ENCODE peak calls at places on chromosomes 6 and 20, in seven cellular contexts. X, M, C, U, E, H and D are unnamed samples.

GRCh38 chr20:2993250-2993649 is 50.2 kb upstream of the GNRH2 start:
- DNase-seq in X (no peak), M (no peak), E (no peak), C (no peak), U (no peak), H (peak), D (no peak)

GRCh38 chr20:59958626-59959025 is 403 bp downstream of the CDH26 start:
- DNase-seq in M (peak), U (no peak), C (no peak), E (no peak), X (no peak), H (no peak), D (no peak)

GRCh38 chr6:33630014-33630413 is 8.9 kb downstream of the ITPR3 start:
- DNase-seq in X (no peak), H (no peak), M (no peak), E (no peak), U (no peak), C (no peak), D (no peak)

GRCh38 chr6:19865178-19865577 is 28.0 kb downstream of the ID4 start:
- DNase-seq in M (no peak), X (no peak), H (no peak), U (no peak), C (no peak), E (no peak), D (no peak)

GRCh38 chr6:17867880-17868279 is 119.6 kb downstream of the KIF13A start:
- DNase-seq in H (no peak), U (peak), M (no peak), C (no peak), X (no peak), E (no peak), D (peak)

GRCh38 chr6:108383967-108384366 is 89.1 kb downstream of the AFG1L start:
- DNase-seq in M (no peak), E (no peak), X (no peak), H (peak), C (no peak), U (no peak), D (no peak)

GRCh38 chr20:33334111-33334510 is 51.1 kb downstream of the BPIFB1 start:
- DNase-seq in M (no peak), X (no peak), U (no peak), E (no peak), H (no peak), C (no peak), D (no peak)

GRCh38 chr20:44394520-44395182 is 39.2 kb downstream of the HNF4A start:
- DNase-seq in X (no peak), M (no peak), U (no peak), H (no peak), E (no peak), C (no peak), D (no peak)

GRCh38 chr6:137570307-137570832 is 76.2 kb upstream of the OLIG3 start:
- DNase-seq in U (no peak), M (no peak), E (no peak), H (no peak), X (no peak), C (no peak), D (no peak)

GRCh38 chr6:65259080-65259479 is 447.9 kb downstream of the EYS start:
- DNase-seq in H (peak), U (peak), M (no peak), X (no peak), E (peak), C (no peak), D (peak)

GRCh38 chr20:50283922-50284810 is 93.5 kb downstream of the CEBPB start:
- DNase-seq in H (peak), E (no peak), C (no peak), M (no peak), U (peak), X (no peak), D (peak)

GRCh38 chr6:23533311-23533710 is 592.7 kb upstream of the NRSN1 start:
- DNase-seq in E (no peak), M (no peak), X (no peak), H (no peak), C (no peak), U (no peak), D (no peak)

GRCh38 chr6:137487947-137488735 is 6.1 kb downstream of the OLIG3 start:
- DNase-seq in E (peak), X (peak), M (no peak), H (no peak), C (peak), U (no peak), D (no peak)

GRCh38 chr6:125945378-125946141 is 11.0 kb upstream of the HINT3 start:
- DNase-seq in U (peak), H (peak), M (no peak), X (no peak), E (peak), C (no peak), D (peak)

GRCh38 chr20:46011631-46012482 is 3.1 kb downstream of the MMP9 start:
- DNase-seq in H (peak), U (peak), X (no peak), E (peak), C (peak), M (peak), D (no peak)

GRCh38 chr20:62824476-62825287 is 7.8 kb downstream of the COL9A3 start:
- DNase-seq in X (no peak), E (peak), M (peak), U (no peak), H (no peak), C (peak), D (no peak)

GRCh38 chr6:166244353-166245045 is 63.7 kb downstream of the PRR18 start:
- DNase-seq in H (no peak), E (no peak), M (no peak), X (no peak), U (no peak), C (no peak), D (no peak)

GRCh38 chr6:97068211-97068610 is 143.7 kb downstream of the KLHL32 start:
- DNase-seq in M (no peak), U (peak), X (peak), E (no peak), H (peak), C (no peak), D (peak)

GRCh38 chr6:92962846-92963245 is 456.5 kb downstream of the EPHA7 start:
- DNase-seq in E (no peak), X (no peak), U (no peak), H (no peak), M (no peak), C (no peak), D (no peak)

DNA sequence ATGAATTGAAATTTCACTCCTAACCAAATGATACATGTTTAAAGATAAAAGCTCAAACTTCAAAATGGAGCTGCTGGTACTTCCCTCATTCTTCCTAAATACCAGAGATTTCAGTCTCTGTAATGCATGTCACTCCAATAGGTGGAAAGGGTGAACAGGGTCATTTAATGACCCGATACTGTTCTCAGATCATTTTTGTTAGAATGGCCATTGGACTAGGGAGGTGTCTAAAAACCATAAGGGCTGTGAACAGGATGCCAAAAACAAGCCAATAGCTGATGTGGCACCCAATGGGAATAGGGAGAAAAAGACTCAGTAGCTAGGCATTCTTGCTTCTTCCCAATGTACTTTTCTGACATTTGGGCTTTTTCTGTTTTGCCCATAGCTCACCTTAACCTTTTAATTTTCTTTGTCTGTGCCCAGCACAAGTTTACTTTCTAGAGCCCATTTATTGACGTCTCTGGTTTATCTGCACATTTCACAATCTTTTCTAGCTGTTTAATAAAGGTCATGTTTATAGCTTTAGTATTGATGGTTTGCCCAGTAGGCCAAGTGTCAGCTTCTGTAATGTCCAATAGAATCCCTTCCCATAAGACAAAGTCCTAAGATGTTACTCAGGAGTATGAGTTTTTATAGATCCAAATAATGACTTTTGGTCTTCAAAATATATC is 24.2 kb upstream of the FLRT3 start:
- DNase-seq in H (no peak), C (no peak), U (no peak), E (no peak), M (no peak), X (no peak), D (no peak)
- H3K23ac ChIP-seq in H (no peak), C (no peak), U (no peak), E (no peak), M (no peak), X (no peak), D (no peak)

DNA sequence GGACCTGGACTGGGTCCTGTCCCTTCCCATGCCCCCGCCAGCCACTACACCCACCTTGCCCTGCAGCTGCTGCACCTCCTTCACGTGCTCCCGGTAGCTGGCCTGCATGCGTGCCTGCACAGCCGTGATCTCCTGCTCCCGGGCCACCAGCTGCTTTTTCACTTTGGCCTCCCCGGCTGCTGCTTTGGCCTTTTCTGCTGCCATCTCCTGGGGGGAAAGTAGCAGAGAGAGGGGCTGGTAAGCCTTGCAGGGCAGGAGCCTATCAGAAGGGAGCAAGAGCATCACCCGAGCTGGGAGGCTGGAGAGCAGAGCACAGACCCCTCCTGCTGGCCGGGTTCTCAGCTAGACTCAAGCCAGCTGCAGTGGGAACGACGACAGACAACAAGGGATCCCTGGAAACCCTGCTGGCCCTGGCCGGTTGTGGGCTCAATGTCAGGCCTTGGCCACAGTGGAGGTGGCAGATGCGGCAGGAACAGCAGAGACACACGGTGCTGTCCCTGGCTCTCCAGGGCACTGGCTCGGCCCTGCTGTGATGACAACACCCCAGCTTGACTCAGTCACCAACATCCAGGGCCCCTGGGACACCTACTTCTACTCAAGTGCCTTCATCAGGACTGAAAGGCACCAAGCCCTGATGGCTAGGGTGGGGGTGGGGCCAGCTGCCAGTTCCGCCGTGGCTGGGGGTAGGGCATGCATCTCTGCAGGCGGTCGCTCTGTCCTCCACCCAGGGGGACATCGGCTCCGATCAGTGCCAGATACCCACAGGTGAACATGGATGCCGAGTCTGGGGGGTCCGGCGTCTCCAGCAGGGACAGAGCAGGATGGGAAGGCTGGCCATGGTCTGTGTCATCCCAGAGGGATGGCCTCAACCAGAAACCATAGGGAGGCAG is 45.3 kb downstream of the RRBP1 start:
- DNase-seq in H (no peak), M (peak), C (no peak), E (peak), U (no peak), X (peak), D (no peak)
- H3K9ac ChIP-seq in H (no peak), M (no peak), C (no peak), E (no peak), U (no peak), X (peak), D (peak)

GRCh38 chr20:55437778-55438417 is 567.4 kb downstream of the CBLN4 start:
- DNase-seq in M (no peak), H (no peak), C (no peak), U (no peak), E (no peak), X (no peak), D (no peak)
- H3K23ac ChIP-seq in M (no peak), H (no peak), C (no peak), U (no peak), E (no peak), X (no peak), D (no peak)

GRCh38 chr6:42378125-42378524 is 73.6 kb downstream of the TRERF1 start:
- DNase-seq in C (no peak), X (no peak), M (no peak), E (no peak), H (no peak), U (no peak), D (no peak)

GRCh38 chr6:42381850-42382249 is 69.9 kb downstream of the TRERF1 start:
- DNase-seq in H (no peak), X (no peak), U (no peak), C (no peak), E (no peak), M (no peak), D (no peak)

GRCh38 chr6:42380208-42380979 is 71.3 kb downstream of the TRERF1 start:
- DNase-seq in C (no peak), E (no peak), H (no peak), M (no peak), U (no peak), X (no peak), D (no peak)

GRCh38 chr6:42375905-42376304 is 75.8 kb downstream of the TRERF1 start:
- DNase-seq in C (no peak), H (no peak), E (no peak), X (no peak), M (no peak), U (no peak), D (no peak)

DNA sequence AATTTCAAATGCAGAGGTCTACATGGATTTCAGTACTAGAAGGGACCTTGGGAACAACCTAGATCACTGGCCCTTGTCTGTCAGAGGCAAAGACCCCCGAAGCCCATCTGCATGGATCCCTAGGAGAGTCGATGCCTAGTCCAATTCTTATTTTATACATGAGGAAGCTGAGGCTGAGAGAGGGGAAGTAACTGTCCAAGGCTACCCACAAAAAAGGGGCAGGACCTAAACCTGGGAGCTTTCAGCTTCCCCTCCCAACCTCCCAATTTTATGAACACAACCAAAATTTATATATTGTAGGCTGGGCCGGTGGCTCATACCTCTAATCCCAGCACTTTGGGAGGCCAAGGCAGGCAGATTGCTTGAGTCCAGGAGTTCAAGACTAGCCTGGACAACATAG is 73.2 kb downstream of the TRERF1 start:
- DNase-seq in H (no peak), M (no peak), E (no peak), X (no peak), U (no peak), C (no peak), D (no peak)
- H3K9ac ChIP-seq in H (no peak), M (no peak), E (no peak), X (no peak), U (no peak), C (no peak), D (no peak)